ENCODE peak calls at places on chromosomes 3 and 15, in seven cellular contexts. H is tibial artery, G is IMR-90, K is hepatocyte, U is cardiac muscle cell, B is A549, I is mammary epithelial cell. S is an unnamed sample.
A peak's percentile ranks its signal among the peaks of the same experiment; 100 is the strongest.

GRCh38 chr15:43184407-43185160 is 619 bp upstream of the CCNDBP1 start:
- DNase-seq in H (no peak), G (no peak), K (no peak), U (no peak), B (no peak), I (no peak), S (no peak)

GRCh38 chr3:149507491-149508324 is 33.2 kb downstream of the TM4SF4 start:
- DNase-seq in H (peak; percentile 51), G (no peak), K (no peak), U (no peak), B (no peak), I (peak; percentile 45), S (no peak)

GRCh38 chr3:24338409-24338808 is 156.2 kb downstream of the THRB start:
- DNase-seq in H (no peak), G (no peak), K (no peak), U (no peak), B (no peak), I (no peak), S (no peak)

GRCh38 chr3:196207833-196208607 is 3.2 kb downstream of the ZDHHC19 start:
- DNase-seq in H (no peak), G (no peak), K (peak; percentile 66), U (peak; percentile 57), B (peak; percentile 57), I (peak; percentile 30), S (no peak)

GRCh38 chr3:127667119-127667681 is 5.6 kb upstream of the ABTB1 start:
- DNase-seq in H (no peak), G (no peak), K (no peak), U (no peak), B (no peak), I (no peak), S (no peak)

GRCh38 chr3:144270100-144270499 is 298.5 kb downstream of the DIPK2A start:
- DNase-seq in H (peak; percentile 47), G (no peak), K (no peak), U (no peak), B (no peak), I (no peak), S (no peak)

GRCh38 chr3:52458770-52459540 is 3.6 kb downstream of the NISCH start:
- DNase-seq in H (no peak), G (no peak), K (no peak), U (no peak), B (no peak), I (no peak), S (no peak)

GRCh38 chr3:39668420-39668819 is 141.0 kb upstream of the MYRIP start:
- DNase-seq in H (no peak), G (peak; percentile 38), K (peak; percentile 65), U (peak; percentile 55), B (peak; percentile 58), I (peak; percentile 43), S (no peak)

GRCh38 chr15:99019558-99020540 is 12.3 kb upstream of the PGPEP1L start:
- DNase-seq in H (no peak), G (peak; percentile 65), K (no peak), U (no peak), B (peak; percentile 48), I (peak; percentile 75), S (peak; percentile 80)

GRCh38 chr15:87368511-87368910 is 888.0 kb downstream of the NTRK3 start:
- DNase-seq in H (no peak), G (peak; percentile 7), K (no peak), U (no peak), B (no peak), I (peak; percentile 65), S (no peak)
- H3K27ac ChIP-seq in H (no peak overlapping the region), G (peak overlapping the region; percentile 20), K (no peak overlapping the region), U (no peak overlapping the region), B (no peak overlapping the region), I (peak overlapping the region; percentile 89), S (no peak overlapping the region)

GRCh38 chr3:50319181-50319871 is 3.2 kb downstream of the HYAL2 start:
- DNase-seq in H (no peak), G (no peak), K (no peak), U (no peak), B (no peak), I (no peak), S (no peak)
- H3K4me3 ChIP-seq in H (peak overlapping the region; percentile 70), G (no peak overlapping the region), K (no peak overlapping the region), U (no peak overlapping the region), B (no peak overlapping the region), I (no peak overlapping the region), S (peak overlapping the region; percentile 86)

GRCh38 chr15:89400121-89400996 is 65.7 kb upstream of the POLG start:
- DNase-seq in H (no peak), G (no peak), K (no peak), U (no peak), B (peak; percentile 30), I (no peak), S (no peak)
- H3K27ac ChIP-seq in H (no peak overlapping the region), G (no peak overlapping the region), K (no peak overlapping the region), U (no peak overlapping the region), B (peak overlapping the region; percentile 86), I (no peak overlapping the region), S (peak overlapping the region; percentile 89)

GRCh38 chr3:100104442-100104798 is 9.9 kb downstream of the FILIP1L start:
- DNase-seq in H (no peak), G (no peak), K (no peak), U (no peak), B (no peak), I (no peak), S (no peak)
- H3K4me3 ChIP-seq in H (no peak overlapping the region), G (no peak overlapping the region), K (no peak overlapping the region), U (no peak overlapping the region), B (no peak overlapping the region), I (no peak overlapping the region), S (no peak overlapping the region)

GRCh38 chr3:157159762-157160651 is at the start of gene CCNL1:
- DNase-seq in H (peak; percentile 94), G (peak; percentile 98), K (peak; percentile 99), U (peak; percentile 97), B (peak; percentile 99), I (peak; percentile 97), S (peak; percentile 99)

GRCh38 chr3:157160652-157161480 is 919 bp upstream of the CCNL1 start:
- DNase-seq in H (peak; percentile 94), G (peak; percentile 94), K (peak; percentile 95), U (peak; percentile 78), B (peak; percentile 87), I (peak; percentile 97), S (peak; percentile 97)

GRCh38 chr3:157166559-157166958 is 6.6 kb upstream of the CCNL1 start:
- DNase-seq in H (no peak), G (no peak), K (peak; percentile 43), U (no peak), B (no peak), I (no peak), S (no peak)

GRCh38 chr3:157166115-157166514 is 6.2 kb upstream of the CCNL1 start:
- DNase-seq in H (no peak), G (no peak), K (no peak), U (no peak), B (no peak), I (no peak), S (no peak)

DNA sequence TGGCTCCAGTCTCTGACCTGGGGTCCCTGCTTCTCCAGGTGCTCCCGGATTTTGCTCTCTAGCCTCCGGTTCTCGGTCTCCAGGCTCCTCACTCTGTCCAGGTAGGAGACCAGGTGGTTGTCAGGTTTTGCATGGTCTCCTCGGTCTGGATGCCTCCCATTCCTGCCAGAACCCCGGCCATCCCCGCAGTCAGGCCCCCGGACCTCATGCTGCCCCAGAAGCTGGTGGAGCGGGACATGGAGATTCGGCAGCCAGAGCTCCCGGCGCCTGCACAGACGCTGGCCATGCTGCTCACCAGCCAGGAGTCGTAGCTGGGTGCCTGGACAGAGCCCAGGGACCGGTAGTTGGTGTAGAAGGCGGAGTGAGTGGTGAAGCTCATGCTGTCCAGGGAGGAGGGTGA is 3.6 kb upstream of the CCNL1 start:
- DNase-seq in H (no peak), G (no peak), K (no peak), U (no peak), B (no peak), I (no peak), S (no peak)
- H3K27ac ChIP-seq in H (no peak overlapping the region), G (no peak overlapping the region), K (no peak overlapping the region), U (no peak overlapping the region), B (no peak overlapping the region), I (no peak overlapping the region), S (no peak overlapping the region)

GRCh38 chr15:61053401-61053800 is 175.7 kb downstream of the RORA start:
- DNase-seq in H (no peak), G (no peak), K (no peak), U (no peak), B (no peak), I (no peak), S (peak; percentile 72)

GRCh38 chr15:61049003-61049402 is 180.1 kb downstream of the RORA start:
- DNase-seq in H (no peak), G (no peak), K (no peak), U (no peak), B (no peak), I (no peak), S (no peak)

GRCh38 chr15:61050844-61051569 is 178.1 kb downstream of the RORA start:
- DNase-seq in H (no peak), G (peak; percentile 31), K (no peak), U (no peak), B (no peak), I (no peak), S (peak; percentile 91)

GRCh38 chr15:61049934-61050333 is 179.2 kb downstream of the RORA start:
- DNase-seq in H (no peak), G (peak; percentile 91), K (peak; percentile 45), U (no peak), B (peak; percentile 11), I (no peak), S (no peak)

DNA sequence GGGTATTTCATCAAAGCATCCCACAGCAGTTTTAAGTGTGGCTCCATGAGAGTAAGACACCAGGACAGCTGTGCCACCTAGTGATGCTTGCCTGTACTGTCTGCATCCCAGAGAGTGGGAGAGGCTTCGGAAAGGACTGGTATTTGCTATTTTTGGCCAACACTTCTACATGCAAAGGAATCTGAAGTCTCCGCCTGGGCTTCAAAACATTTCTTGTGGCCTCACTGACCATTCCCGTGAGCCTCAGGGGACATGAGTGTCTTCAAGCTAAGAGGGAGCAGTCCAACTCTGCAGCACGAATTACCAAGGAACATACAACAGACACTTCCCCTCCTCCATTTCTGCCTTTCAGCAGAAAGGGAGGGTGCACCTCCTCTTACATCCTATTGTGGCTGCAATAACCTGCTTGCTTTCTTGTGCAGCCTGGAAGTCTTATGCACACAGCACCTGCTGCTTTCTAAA is 177.5 kb downstream of the RORA start:
- DNase-seq in H (peak; percentile 54), G (peak; percentile 78), K (peak; percentile 52), U (peak; percentile 58), B (peak; percentile 39), I (peak; percentile 12), S (peak; percentile 91)
- H3K4me3 ChIP-seq in H (no peak overlapping the region), G (no peak overlapping the region), K (no peak overlapping the region), U (no peak overlapping the region), B (no peak overlapping the region), I (no peak overlapping the region), S (no peak overlapping the region)